ENCODE peak calls at places on chromosomes 2 and 18, in ten cellular contexts. One of them, this sample, is unnamed.

GRCh38 chr2:191740016-191740419 is 62.1 kb downstream of the NABP1 start:
- DNase-seq in endodermal cell: no peak
- DNase-seq in tibial artery: no peak
- DNase-seq in AG10803: no peak
- DNase-seq in transverse colon: no peak
- DNase-seq in A549: peak; percentile 3
- DNase-seq in H1: no peak
- DNase-seq in CD8-positive, alpha-beta T cell: peak; percentile 12
- DNase-seq in hepatocyte: no peak
- DNase-seq in HL-60: peak; percentile 34
- DNase-seq in this sample: no peak

GRCh38 chr2:43238176-43238575 is 11.8 kb upstream of the ZFP36L2 start:
- DNase-seq in AG10803: peak; percentile 60
- DNase-seq in CD8-positive, alpha-beta T cell: no peak
- DNase-seq in HL-60: no peak
- DNase-seq in transverse colon: no peak
- DNase-seq in endodermal cell: no peak
- DNase-seq in A549: no peak
- DNase-seq in hepatocyte: no peak
- DNase-seq in tibial artery: no peak
- DNase-seq in H1: no peak
- DNase-seq in this sample: no peak

GRCh38 chr2:27049422-27050280 is 1.8 kb upstream of the AGBL5 start:
- DNase-seq in hepatocyte: peak; percentile 72
- DNase-seq in HL-60: no peak
- DNase-seq in tibial artery: peak; percentile 77
- DNase-seq in A549: peak; percentile 70
- DNase-seq in H1: no peak
- DNase-seq in endodermal cell: peak; percentile 52
- DNase-seq in AG10803: no peak
- DNase-seq in CD8-positive, alpha-beta T cell: no peak
- DNase-seq in transverse colon: peak; percentile 64
- DNase-seq in this sample: no peak

GRCh38 chr2:15561574-15562344 is 625 bp upstream of the NBAS start:
- DNase-seq in endodermal cell: no peak
- DNase-seq in hepatocyte: peak; percentile 51
- DNase-seq in CD8-positive, alpha-beta T cell: peak; percentile 5
- DNase-seq in tibial artery: no peak
- DNase-seq in AG10803: peak; percentile 34
- DNase-seq in HL-60: no peak
- DNase-seq in H1: no peak
- DNase-seq in A549: peak; percentile 25
- DNase-seq in transverse colon: peak; percentile 33
- DNase-seq in this sample: peak; percentile 26

GRCh38 chr2:216064014-216064630 is 17.5 kb downstream of the PECR start:
- DNase-seq in CD8-positive, alpha-beta T cell: no peak
- DNase-seq in A549: no peak
- DNase-seq in transverse colon: no peak
- DNase-seq in tibial artery: no peak
- DNase-seq in hepatocyte: no peak
- DNase-seq in endodermal cell: no peak
- DNase-seq in H1: no peak
- DNase-seq in HL-60: no peak
- DNase-seq in AG10803: peak; percentile 58
- DNase-seq in this sample: no peak

GRCh38 chr2:157334797-157335196 is 9.2 kb upstream of the ERMN start:
- DNase-seq in A549: no peak
- DNase-seq in tibial artery: no peak
- DNase-seq in hepatocyte: no peak
- DNase-seq in H1: no peak
- DNase-seq in transverse colon: no peak
- DNase-seq in CD8-positive, alpha-beta T cell: no peak
- DNase-seq in endodermal cell: no peak
- DNase-seq in HL-60: no peak
- DNase-seq in AG10803: no peak
- DNase-seq in this sample: no peak

GRCh38 chr2:4049463-4049862 is 346.1 kb downstream of the DCDC2C start:
- DNase-seq in AG10803: no peak
- DNase-seq in transverse colon: no peak
- DNase-seq in hepatocyte: no peak
- DNase-seq in tibial artery: no peak
- DNase-seq in endodermal cell: no peak
- DNase-seq in HL-60: no peak
- DNase-seq in A549: no peak
- DNase-seq in H1: no peak
- DNase-seq in CD8-positive, alpha-beta T cell: no peak
- DNase-seq in this sample: no peak

GRCh38 chr2:27664245-27664574 is 521 bp downstream of the SLC4A1AP start:
- DNase-seq in CD8-positive, alpha-beta T cell: no peak
- DNase-seq in H1: no peak
- DNase-seq in endodermal cell: no peak
- DNase-seq in tibial artery: no peak
- DNase-seq in AG10803: no peak
- DNase-seq in transverse colon: no peak
- DNase-seq in HL-60: no peak
- DNase-seq in A549: no peak
- DNase-seq in hepatocyte: peak; percentile 6
- DNase-seq in this sample: no peak

GRCh38 chr2:99081886-99082285 is 59.6 kb upstream of the C2orf15 start:
- DNase-seq in CD8-positive, alpha-beta T cell: no peak
- DNase-seq in transverse colon: no peak
- DNase-seq in hepatocyte: no peak
- DNase-seq in A549: no peak
- DNase-seq in H1: no peak
- DNase-seq in AG10803: no peak
- DNase-seq in endodermal cell: peak; percentile 56
- DNase-seq in tibial artery: no peak
- DNase-seq in HL-60: no peak
- DNase-seq in this sample: no peak

GRCh38 chr2:99088017-99088416 is 53.5 kb upstream of the C2orf15 start:
- DNase-seq in AG10803: no peak
- DNase-seq in endodermal cell: no peak
- DNase-seq in hepatocyte: no peak
- DNase-seq in H1: no peak
- DNase-seq in HL-60: no peak
- DNase-seq in transverse colon: no peak
- DNase-seq in tibial artery: no peak
- DNase-seq in A549: no peak
- DNase-seq in CD8-positive, alpha-beta T cell: no peak
- DNase-seq in this sample: no peak

GRCh38 chr2:99084256-99084655 is 57.3 kb upstream of the C2orf15 start:
- DNase-seq in hepatocyte: no peak
- DNase-seq in H1: no peak
- DNase-seq in endodermal cell: peak; percentile 54
- DNase-seq in HL-60: no peak
- DNase-seq in tibial artery: no peak
- DNase-seq in AG10803: no peak
- DNase-seq in CD8-positive, alpha-beta T cell: no peak
- DNase-seq in A549: no peak
- DNase-seq in transverse colon: no peak
- DNase-seq in this sample: no peak

GRCh38 chr2:99086385-99086784 is 55.1 kb upstream of the C2orf15 start:
- DNase-seq in AG10803: no peak
- DNase-seq in tibial artery: no peak
- DNase-seq in transverse colon: no peak
- DNase-seq in A549: no peak
- DNase-seq in HL-60: no peak
- DNase-seq in endodermal cell: no peak
- DNase-seq in hepatocyte: no peak
- DNase-seq in CD8-positive, alpha-beta T cell: no peak
- DNase-seq in H1: no peak
- DNase-seq in this sample: no peak

GRCh38 chr2:99085400-99085799 is 56.1 kb upstream of the C2orf15 start:
- DNase-seq in A549: no peak
- DNase-seq in endodermal cell: peak; percentile 60
- DNase-seq in tibial artery: no peak
- DNase-seq in AG10803: no peak
- DNase-seq in transverse colon: no peak
- DNase-seq in H1: no peak
- DNase-seq in HL-60: no peak
- DNase-seq in CD8-positive, alpha-beta T cell: no peak
- DNase-seq in hepatocyte: no peak
- DNase-seq in this sample: no peak
- TF ChIP-seq CTCF in A549: peak; percentile 26
- TF ChIP-seq CTCF in endodermal cell: peak; percentile 65
- TF ChIP-seq CTCF in tibial artery: no peak
- TF ChIP-seq CTCF in AG10803: peak; percentile 38
- TF ChIP-seq CTCF in transverse colon: peak; percentile 16
- TF ChIP-seq CTCF in H1: peak; percentile 55
- TF ChIP-seq CTCF in HL-60: peak; percentile 20
- TF ChIP-seq CTCF in CD8-positive, alpha-beta T cell: peak; percentile 44
- TF ChIP-seq CTCF in hepatocyte: no peak
- TF ChIP-seq CTCF in this sample: peak; percentile 58

GRCh38 chr18:63236417-63236816 is 83.2 kb downstream of the BCL2 start:
- DNase-seq in HL-60: peak; percentile 72
- DNase-seq in transverse colon: no peak
- DNase-seq in CD8-positive, alpha-beta T cell: no peak
- DNase-seq in tibial artery: no peak
- DNase-seq in endodermal cell: no peak
- DNase-seq in hepatocyte: no peak
- DNase-seq in AG10803: no peak
- DNase-seq in A549: no peak
- DNase-seq in H1: no peak
- DNase-seq in this sample: no peak

GRCh38 chr18:63237486-63237885 is 82.1 kb downstream of the BCL2 start:
- DNase-seq in CD8-positive, alpha-beta T cell: no peak
- DNase-seq in AG10803: no peak
- DNase-seq in H1: no peak
- DNase-seq in A549: no peak
- DNase-seq in HL-60: no peak
- DNase-seq in endodermal cell: no peak
- DNase-seq in tibial artery: no peak
- DNase-seq in hepatocyte: peak; percentile 30
- DNase-seq in transverse colon: no peak
- DNase-seq in this sample: peak; percentile 65

GRCh38 chr18:63237911-63238710 is 81.5 kb downstream of the BCL2 start:
- DNase-seq in transverse colon: peak; percentile 35
- DNase-seq in CD8-positive, alpha-beta T cell: no peak
- DNase-seq in endodermal cell: peak; percentile 77
- DNase-seq in A549: peak; percentile 37
- DNase-seq in H1: no peak
- DNase-seq in HL-60: no peak
- DNase-seq in hepatocyte: peak; percentile 65
- DNase-seq in AG10803: peak; percentile 91
- DNase-seq in tibial artery: peak; percentile 74
- DNase-seq in this sample: peak; percentile 98

GRCh38 chr18:63238711-63239110 is 80.9 kb downstream of the BCL2 start:
- DNase-seq in hepatocyte: no peak
- DNase-seq in tibial artery: no peak
- DNase-seq in AG10803: no peak
- DNase-seq in HL-60: no peak
- DNase-seq in A549: no peak
- DNase-seq in H1: peak; percentile 54
- DNase-seq in transverse colon: no peak
- DNase-seq in endodermal cell: peak; percentile 64
- DNase-seq in CD8-positive, alpha-beta T cell: no peak
- DNase-seq in this sample: no peak

GRCh38 chr18:63236990-63237389 is 82.6 kb downstream of the BCL2 start:
- DNase-seq in hepatocyte: no peak
- DNase-seq in AG10803: no peak
- DNase-seq in HL-60: peak; percentile 34
- DNase-seq in endodermal cell: no peak
- DNase-seq in A549: no peak
- DNase-seq in tibial artery: peak; percentile 75
- DNase-seq in transverse colon: peak; percentile 35
- DNase-seq in CD8-positive, alpha-beta T cell: no peak
- DNase-seq in H1: no peak
- DNase-seq in this sample: no peak
- H3K4me3 ChIP-seq in hepatocyte: no peak overlapping the region
- H3K4me3 ChIP-seq in AG10803: no peak overlapping the region
- H3K4me3 ChIP-seq in HL-60: peak overlapping the region; percentile 37
- H3K4me3 ChIP-seq in endodermal cell: no peak overlapping the region
- H3K4me3 ChIP-seq in A549: no peak overlapping the region
- H3K4me3 ChIP-seq in tibial artery: no peak overlapping the region
- H3K4me3 ChIP-seq in transverse colon: no peak overlapping the region
- H3K4me3 ChIP-seq in CD8-positive, alpha-beta T cell: no peak overlapping the region
- H3K4me3 ChIP-seq in H1: no peak overlapping the region
- H3K4me3 ChIP-seq in this sample: no peak overlapping the region

GRCh38 chr18:8706981-8707940 is 1.9 kb downstream of the MTCL1 start:
- DNase-seq in A549: no peak
- DNase-seq in hepatocyte: peak; percentile 78
- DNase-seq in endodermal cell: peak; percentile 89
- DNase-seq in CD8-positive, alpha-beta T cell: no peak
- DNase-seq in HL-60: no peak
- DNase-seq in H1: peak; percentile 82
- DNase-seq in AG10803: peak; percentile 75
- DNase-seq in tibial artery: peak; percentile 67
- DNase-seq in transverse colon: no peak
- DNase-seq in this sample: no peak
- TF ChIP-seq CTCF in A549: no peak
- TF ChIP-seq CTCF in hepatocyte: peak; percentile 32
- TF ChIP-seq CTCF in endodermal cell: peak; percentile 67
- TF ChIP-seq CTCF in CD8-positive, alpha-beta T cell: no peak
- TF ChIP-seq CTCF in HL-60: no peak
- TF ChIP-seq CTCF in H1: peak; percentile 49
- TF ChIP-seq CTCF in AG10803: no peak
- TF ChIP-seq CTCF in tibial artery: no peak
- TF ChIP-seq CTCF in transverse colon: peak; percentile 13
- TF ChIP-seq CTCF in this sample: peak; percentile 43

GRCh38 chr2:127672341-127673303 is 2.7 kb downstream of the LIMS2 start:
- DNase-seq in AG10803: no peak
- DNase-seq in H1: peak; percentile 40
- DNase-seq in endodermal cell: peak; percentile 43
- DNase-seq in transverse colon: no peak
- DNase-seq in hepatocyte: peak; percentile 4
- DNase-seq in CD8-positive, alpha-beta T cell: no peak
- DNase-seq in HL-60: no peak
- DNase-seq in tibial artery: peak; percentile 81
- DNase-seq in A549: no peak
- DNase-seq in this sample: no peak

GRCh38 chr2:127676906-127677305 is 1.6 kb upstream of the LIMS2 start:
- DNase-seq in transverse colon: no peak
- DNase-seq in endodermal cell: peak; percentile 44
- DNase-seq in hepatocyte: no peak
- DNase-seq in H1: no peak
- DNase-seq in HL-60: no peak
- DNase-seq in tibial artery: peak; percentile 90
- DNase-seq in CD8-positive, alpha-beta T cell: no peak
- DNase-seq in AG10803: no peak
- DNase-seq in A549: no peak
- DNase-seq in this sample: no peak

GRCh38 chr2:127675335-127676261 is at the start of gene LIMS2:
- DNase-seq in hepatocyte: peak; percentile 42
- DNase-seq in endodermal cell: peak; percentile 82
- DNase-seq in tibial artery: no peak
- DNase-seq in CD8-positive, alpha-beta T cell: no peak
- DNase-seq in A549: peak; percentile 49
- DNase-seq in H1: peak; percentile 66
- DNase-seq in HL-60: no peak
- DNase-seq in transverse colon: no peak
- DNase-seq in AG10803: peak; percentile 62
- DNase-seq in this sample: no peak

GRCh38 chr2:127673304-127674069 is 1.8 kb downstream of the LIMS2 start:
- DNase-seq in A549: no peak
- DNase-seq in transverse colon: no peak
- DNase-seq in AG10803: no peak
- DNase-seq in HL-60: no peak
- DNase-seq in CD8-positive, alpha-beta T cell: no peak
- DNase-seq in tibial artery: no peak
- DNase-seq in endodermal cell: peak; percentile 48
- DNase-seq in H1: peak; percentile 46
- DNase-seq in hepatocyte: peak; percentile 3
- DNase-seq in this sample: no peak

DNA sequence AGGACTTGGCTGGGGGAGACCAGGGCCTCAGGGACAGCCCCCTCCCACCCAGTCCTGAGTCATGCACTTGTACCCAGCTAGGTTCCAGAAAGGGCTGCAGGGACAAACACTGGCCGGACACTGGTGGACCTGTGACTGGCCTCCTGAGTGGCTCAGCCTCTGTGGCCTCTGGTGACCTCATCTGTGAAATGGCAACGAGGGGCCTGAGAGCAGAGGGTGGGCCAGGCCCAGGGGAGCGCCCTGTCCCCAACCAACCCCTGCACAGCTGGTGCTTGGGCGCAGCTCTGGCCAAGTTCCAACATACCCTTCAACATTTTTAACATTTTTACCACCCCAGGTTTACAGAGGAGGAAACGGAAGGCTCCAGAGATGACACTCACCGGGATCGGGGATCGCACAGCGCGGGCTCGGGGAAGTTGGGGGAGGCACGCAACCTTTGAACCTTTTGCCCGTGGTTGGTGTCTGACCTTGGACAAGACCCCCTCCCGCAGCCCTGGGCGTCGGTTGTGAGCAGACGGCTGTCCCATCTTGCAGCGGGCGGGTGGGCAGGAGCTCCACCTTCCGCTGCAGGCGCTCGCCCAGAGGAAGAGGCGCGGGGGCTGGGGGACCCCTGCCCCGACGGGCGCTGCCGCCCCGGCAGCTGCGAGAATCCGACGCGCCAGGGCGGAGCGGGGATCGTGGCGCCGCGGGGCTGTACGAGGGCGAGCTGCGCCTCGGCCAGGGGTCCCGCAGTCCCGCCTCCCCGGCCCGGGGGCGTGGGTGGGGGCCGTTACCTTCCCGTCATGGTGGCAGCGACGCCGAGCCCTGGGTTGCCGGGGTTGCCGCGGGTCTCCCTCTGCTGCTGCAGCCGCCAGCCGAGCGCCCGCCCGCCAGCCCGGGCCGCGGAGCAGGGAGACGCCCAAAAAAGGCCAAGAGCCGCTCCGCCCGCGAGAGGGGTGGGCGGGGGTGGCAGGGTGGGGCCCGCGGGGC is 805 bp downstream of the LIMS2 start:
- DNase-seq in AG10803: peak; percentile 11
- DNase-seq in tibial artery: peak; percentile 90
- DNase-seq in transverse colon: no peak
- DNase-seq in CD8-positive, alpha-beta T cell: no peak
- DNase-seq in hepatocyte: no peak
- DNase-seq in HL-60: no peak
- DNase-seq in H1: peak; percentile 67
- DNase-seq in endodermal cell: peak; percentile 77
- DNase-seq in A549: peak; percentile 41
- DNase-seq in this sample: no peak
- H3K4me3 ChIP-seq in AG10803: peak overlapping the region; percentile 70
- H3K4me3 ChIP-seq in tibial artery: peak overlapping the region; percentile 97
- H3K4me3 ChIP-seq in transverse colon: peak overlapping the region; percentile 77
- H3K4me3 ChIP-seq in CD8-positive, alpha-beta T cell: peak overlapping the region; percentile 48
- H3K4me3 ChIP-seq in hepatocyte: peak overlapping the region; percentile 42
- H3K4me3 ChIP-seq in HL-60: peak overlapping the region; percentile 10
- H3K4me3 ChIP-seq in H1: peak overlapping the region; percentile 65
- H3K4me3 ChIP-seq in endodermal cell: peak overlapping the region; percentile 71
- H3K4me3 ChIP-seq in A549: peak overlapping the region; percentile 77
- H3K4me3 ChIP-seq in this sample: peak overlapping the region; percentile 37

This sample was measured in epithelial cell of proximal tubule.